ENCODE peak calls at places on chromosomes 6 and 20, in eight cellular contexts. One of them, this sample, is unnamed.

GRCh38 chr20:24767623-24768100 is 181.4 kb upstream of the CST7 start:
- DNase-seq in GM23338: no peak
- DNase-seq in HCT116: no peak
- DNase-seq in H1: no peak
- DNase-seq in GM12878: no peak
- DNase-seq in HepG2: no peak
- DNase-seq in endothelial cell of umbilical vein: no peak
- DNase-seq in K562: no peak
- DNase-seq in this sample: no peak

GRCh38 chr20:35292504-35293285 is 470 bp upstream of the FAM83C start:
- DNase-seq in HCT116: no peak
- DNase-seq in K562: no peak
- DNase-seq in GM23338: no peak
- DNase-seq in HepG2: no peak
- DNase-seq in GM12878: no peak
- DNase-seq in endothelial cell of umbilical vein: no peak
- DNase-seq in H1: no peak
- DNase-seq in this sample: no peak

GRCh38 chr6:144066745-144067484 is 28.5 kb downstream of the SF3B5 start:
- DNase-seq in GM12878: peak
- DNase-seq in GM23338: no peak
- DNase-seq in HCT116: no peak
- DNase-seq in H1: no peak
- DNase-seq in K562: no peak
- DNase-seq in endothelial cell of umbilical vein: no peak
- DNase-seq in HepG2: no peak
- DNase-seq in this sample: no peak

GRCh38 chr6:167120557-167121030 is 2.3 kb upstream of the CCR6 start:
- DNase-seq in K562: no peak
- DNase-seq in GM23338: no peak
- DNase-seq in HepG2: no peak
- DNase-seq in GM12878: no peak
- DNase-seq in H1: no peak
- DNase-seq in endothelial cell of umbilical vein: no peak
- DNase-seq in HCT116: no peak
- DNase-seq in this sample: no peak

GRCh38 chr6:34536251-34536958 is 19.7 kb downstream of the SPDEF start:
- DNase-seq in HCT116: no peak
- DNase-seq in GM12878: no peak
- DNase-seq in HepG2: no peak
- DNase-seq in H1: no peak
- DNase-seq in endothelial cell of umbilical vein: no peak
- DNase-seq in K562: no peak
- DNase-seq in GM23338: no peak
- DNase-seq in this sample: no peak

GRCh38 chr20:21315138-21315537 is 12.0 kb downstream of the XRN2 start:
- DNase-seq in GM12878: no peak
- DNase-seq in HepG2: no peak
- DNase-seq in endothelial cell of umbilical vein: no peak
- DNase-seq in HCT116: no peak
- DNase-seq in K562: no peak
- DNase-seq in H1: no peak
- DNase-seq in GM23338: no peak
- DNase-seq in this sample: no peak

GRCh38 chr6:74137910-74138309 is 441.9 kb downstream of the CD109 start:
- DNase-seq in endothelial cell of umbilical vein: peak
- DNase-seq in GM12878: no peak
- DNase-seq in K562: no peak
- DNase-seq in HCT116: peak
- DNase-seq in H1: no peak
- DNase-seq in GM23338: peak
- DNase-seq in HepG2: peak
- DNase-seq in this sample: no peak

GRCh38 chr6:124780621-124781020 is 181.6 kb upstream of the RNF217 start:
- DNase-seq in GM23338: no peak
- DNase-seq in K562: no peak
- DNase-seq in HepG2: no peak
- DNase-seq in GM12878: no peak
- DNase-seq in HCT116: no peak
- DNase-seq in H1: no peak
- DNase-seq in endothelial cell of umbilical vein: no peak
- DNase-seq in this sample: peak

GRCh38 chr6:125793280-125793679 is 2.5 kb downstream of the NCOA7 start:
- DNase-seq in K562: no peak
- DNase-seq in GM23338: peak
- DNase-seq in H1: no peak
- DNase-seq in HCT116: no peak
- DNase-seq in GM12878: no peak
- DNase-seq in HepG2: no peak
- DNase-seq in endothelial cell of umbilical vein: peak
- DNase-seq in this sample: no peak

GRCh38 chr20:32924781-32925180 is 66.1 kb downstream of the EFCAB8 start:
- DNase-seq in GM23338: no peak
- DNase-seq in K562: no peak
- DNase-seq in HCT116: no peak
- DNase-seq in H1: no peak
- DNase-seq in GM12878: no peak
- DNase-seq in HepG2: no peak
- DNase-seq in endothelial cell of umbilical vein: no peak
- DNase-seq in this sample: no peak

GRCh38 chr6:87945181-87945580 is 102.5 kb upstream of the SPACA1 start:
- DNase-seq in GM23338: no peak
- DNase-seq in K562: no peak
- DNase-seq in endothelial cell of umbilical vein: no peak
- DNase-seq in H1: no peak
- DNase-seq in GM12878: no peak
- DNase-seq in HepG2: no peak
- DNase-seq in HCT116: no peak
- DNase-seq in this sample: no peak

GRCh38 chr20:17681741-17682102 is 320 bp downstream of the RRBP1 start:
- DNase-seq in GM23338: no peak
- DNase-seq in GM12878: no peak
- DNase-seq in HepG2: no peak
- DNase-seq in H1: no peak
- DNase-seq in K562: peak
- DNase-seq in endothelial cell of umbilical vein: no peak
- DNase-seq in HCT116: no peak
- DNase-seq in this sample: no peak

GRCh38 chr6:45665859-45666258 is 288.1 kb upstream of the SUPT3H start:
- DNase-seq in GM12878: no peak
- DNase-seq in H1: no peak
- DNase-seq in endothelial cell of umbilical vein: no peak
- DNase-seq in GM23338: no peak
- DNase-seq in K562: no peak
- DNase-seq in HCT116: no peak
- DNase-seq in HepG2: no peak
- DNase-seq in this sample: peak

GRCh38 chr6:88236961-88237360 is 70.8 kb upstream of the CNR1 start:
- DNase-seq in K562: no peak
- DNase-seq in H1: no peak
- DNase-seq in HCT116: no peak
- DNase-seq in endothelial cell of umbilical vein: no peak
- DNase-seq in HepG2: no peak
- DNase-seq in GM12878: no peak
- DNase-seq in GM23338: no peak
- DNase-seq in this sample: no peak

GRCh38 chr6:111832833-111833418 is 40.3 kb downstream of the FYN start:
- DNase-seq in GM12878: no peak
- DNase-seq in HCT116: no peak
- DNase-seq in K562: no peak
- DNase-seq in GM23338: no peak
- DNase-seq in endothelial cell of umbilical vein: no peak
- DNase-seq in HepG2: no peak
- DNase-seq in H1: no peak
- DNase-seq in this sample: no peak

GRCh38 chr6:145372671-145373123 is 362.6 kb downstream of the EPM2A start:
- DNase-seq in HepG2: peak
- DNase-seq in GM23338: no peak
- DNase-seq in HCT116: no peak
- DNase-seq in GM12878: peak
- DNase-seq in endothelial cell of umbilical vein: peak
- DNase-seq in H1: no peak
- DNase-seq in K562: no peak
- DNase-seq in this sample: no peak

GRCh38 chr6:169489642-169490408 is 212.0 kb downstream of the WDR27 start:
- DNase-seq in GM23338: no peak
- DNase-seq in endothelial cell of umbilical vein: peak
- DNase-seq in HCT116: no peak
- DNase-seq in K562: no peak
- DNase-seq in GM12878: no peak
- DNase-seq in HepG2: no peak
- DNase-seq in H1: no peak
- DNase-seq in this sample: no peak

GRCh38 chr20:32789896-32790750 is 27.9 kb downstream of the DNMT3B start:
- DNase-seq in GM23338: peak
- DNase-seq in HCT116: no peak
- DNase-seq in K562: peak
- DNase-seq in endothelial cell of umbilical vein: peak
- DNase-seq in HepG2: peak
- DNase-seq in H1: no peak
- DNase-seq in GM12878: peak
- DNase-seq in this sample: no peak

DNA sequence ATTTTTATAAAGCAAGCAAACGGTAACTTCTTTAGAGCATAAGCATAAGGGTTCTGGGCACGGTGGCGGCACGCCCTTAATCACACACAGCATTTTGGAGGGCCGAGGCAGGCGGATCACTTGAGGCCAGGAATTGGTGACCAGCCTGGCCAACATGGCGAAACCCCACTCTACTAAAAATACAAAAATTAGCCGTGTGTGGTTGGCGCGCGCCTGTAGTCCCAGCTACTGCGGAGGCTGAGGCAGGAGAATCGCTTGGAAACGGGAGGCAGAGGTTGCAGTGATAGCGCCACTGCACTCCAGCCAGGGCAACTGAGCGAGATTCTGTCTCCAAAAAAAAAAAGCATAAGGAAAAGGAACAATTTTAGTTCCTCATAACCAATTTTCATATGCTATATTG is 2.6 kb downstream of the SENP6 start:
- DNase-seq in HepG2: no peak
- DNase-seq in K562: no peak
- DNase-seq in endothelial cell of umbilical vein: no peak
- DNase-seq in GM23338: no peak
- DNase-seq in HCT116: no peak
- DNase-seq in H1: no peak
- DNase-seq in GM12878: no peak
- DNase-seq in this sample: no peak
- H3K4me3 ChIP-seq in HepG2: peak
- H3K4me3 ChIP-seq in K562: peak
- H3K4me3 ChIP-seq in endothelial cell of umbilical vein: no peak
- H3K4me3 ChIP-seq in GM23338: peak
- H3K4me3 ChIP-seq in HCT116: no peak
- H3K4me3 ChIP-seq in H1: peak
- H3K4me3 ChIP-seq in GM12878: peak
- H3K4me3 ChIP-seq in this sample: peak

GRCh38 chr6:113412589-113413367 is 444.4 kb upstream of the MARCKS start:
- DNase-seq in HepG2: no peak
- DNase-seq in HCT116: no peak
- DNase-seq in K562: no peak
- DNase-seq in GM12878: no peak
- DNase-seq in endothelial cell of umbilical vein: peak
- DNase-seq in GM23338: no peak
- DNase-seq in H1: no peak
- DNase-seq in this sample: no peak
- TF ChIP-seq POLR2AphosphoS5 in HepG2: no peak
- TF ChIP-seq POLR2AphosphoS5 in HCT116: no peak
- TF ChIP-seq POLR2AphosphoS5 in K562: no peak
- TF ChIP-seq POLR2AphosphoS5 in GM12878: no peak
- TF ChIP-seq POLR2AphosphoS5 in endothelial cell of umbilical vein: no peak
- TF ChIP-seq POLR2AphosphoS5 in GM23338: no peak
- TF ChIP-seq POLR2AphosphoS5 in H1: no peak
- TF ChIP-seq POLR2AphosphoS5 in this sample: no peak

GRCh38 chr6:101761124-101761601 is 367.7 kb downstream of the GRIK2 start:
- DNase-seq in GM12878: no peak
- DNase-seq in HCT116: no peak
- DNase-seq in HepG2: no peak
- DNase-seq in K562: no peak
- DNase-seq in H1: no peak
- DNase-seq in endothelial cell of umbilical vein: no peak
- DNase-seq in GM23338: no peak
- DNase-seq in this sample: peak
- TF ChIP-seq EZH2 in GM12878: no peak
- TF ChIP-seq EZH2 in HCT116: no peak
- TF ChIP-seq EZH2 in HepG2: no peak
- TF ChIP-seq EZH2 in K562: no peak
- TF ChIP-seq EZH2 in H1: no peak
- TF ChIP-seq EZH2 in endothelial cell of umbilical vein: no peak
- TF ChIP-seq EZH2 in GM23338: no peak
- TF ChIP-seq EZH2 in this sample: no peak

GRCh38 chr20:56922497-56922896 is 293.4 kb downstream of the TFAP2C start:
- DNase-seq in GM12878: no peak
- DNase-seq in GM23338: no peak
- DNase-seq in K562: no peak
- DNase-seq in endothelial cell of umbilical vein: no peak
- DNase-seq in HepG2: no peak
- DNase-seq in HCT116: no peak
- DNase-seq in H1: no peak
- DNase-seq in this sample: no peak

GRCh38 chr20:56924316-56924975 is 295.3 kb downstream of the TFAP2C start:
- DNase-seq in endothelial cell of umbilical vein: no peak
- DNase-seq in HepG2: no peak
- DNase-seq in GM12878: no peak
- DNase-seq in HCT116: no peak
- DNase-seq in H1: no peak
- DNase-seq in K562: no peak
- DNase-seq in GM23338: peak
- DNase-seq in this sample: no peak

GRCh38 chr20:56925696-56926101 is 296.6 kb downstream of the TFAP2C start:
- DNase-seq in GM12878: no peak
- DNase-seq in K562: no peak
- DNase-seq in HepG2: no peak
- DNase-seq in HCT116: no peak
- DNase-seq in GM23338: no peak
- DNase-seq in H1: no peak
- DNase-seq in endothelial cell of umbilical vein: no peak
- DNase-seq in this sample: no peak

GRCh38 chr20:56926501-56926900 is 297.4 kb downstream of the TFAP2C start:
- DNase-seq in H1: no peak
- DNase-seq in GM12878: no peak
- DNase-seq in GM23338: no peak
- DNase-seq in HepG2: no peak
- DNase-seq in endothelial cell of umbilical vein: no peak
- DNase-seq in K562: no peak
- DNase-seq in HCT116: no peak
- DNase-seq in this sample: no peak

DNA sequence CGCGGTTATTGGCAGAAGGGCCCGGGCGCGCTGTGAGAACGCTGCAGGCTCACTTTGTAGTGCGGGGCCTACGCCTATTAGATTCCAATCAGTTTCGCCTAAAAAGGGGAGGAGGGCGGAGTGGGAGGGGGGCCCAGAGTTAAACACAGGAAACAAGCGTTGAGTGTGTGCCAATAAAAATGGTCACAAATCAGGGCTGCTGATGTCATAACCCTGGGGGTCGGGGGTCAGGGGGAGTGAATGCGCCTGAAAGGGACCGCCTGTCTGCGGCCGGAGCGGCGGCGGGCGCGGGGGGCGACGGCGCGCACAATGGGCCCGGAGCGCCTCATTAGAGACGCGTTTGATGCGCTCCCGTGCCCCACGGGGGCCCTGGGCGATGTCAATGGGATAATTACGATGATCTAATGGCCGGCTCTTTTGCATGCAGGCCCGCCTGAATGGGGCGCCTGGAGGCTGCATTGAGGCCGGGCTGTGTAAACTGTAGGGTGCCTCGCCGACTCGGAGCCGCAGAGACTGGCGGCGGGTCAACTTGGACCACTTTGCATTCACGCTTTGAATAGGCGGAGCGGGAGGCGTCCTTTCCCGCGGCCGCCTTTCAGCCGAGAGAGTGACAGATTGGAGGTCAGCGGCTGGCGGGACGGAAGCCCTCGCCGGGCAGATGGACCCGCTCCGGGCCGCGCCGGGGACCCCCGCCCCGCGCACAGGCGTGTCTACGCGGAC is 296.0 kb downstream of the TFAP2C start:
- DNase-seq in H1: peak
- DNase-seq in HCT116: no peak
- DNase-seq in GM23338: peak
- DNase-seq in endothelial cell of umbilical vein: no peak
- DNase-seq in HepG2: no peak
- DNase-seq in GM12878: no peak
- DNase-seq in K562: no peak
- DNase-seq in this sample: no peak
- H3K4me3 ChIP-seq in H1: peak
- H3K4me3 ChIP-seq in HCT116: no peak
- H3K4me3 ChIP-seq in GM23338: peak
- H3K4me3 ChIP-seq in endothelial cell of umbilical vein: no peak
- H3K4me3 ChIP-seq in HepG2: no peak
- H3K4me3 ChIP-seq in GM12878: no peak
- H3K4me3 ChIP-seq in K562: no peak
- H3K4me3 ChIP-seq in this sample: no peak